ENCODE peak calls at places on chromosomes 11 and 22, in six cellular contexts. One of them, this sample, is unnamed.

GRCh38 chr11:30113326-30113873 is 96.6 kb upstream of the KCNA4 start:
- DNase-seq in GM12891: no peak
- DNase-seq in lower leg skin: no peak
- DNase-seq in uterus: no peak
- DNase-seq in heart left ventricle: no peak
- DNase-seq in A549: no peak
- DNase-seq in this sample: peak; percentile 28

GRCh38 chr11:17277024-17277584 is 565 bp downstream of the NUCB2 start:
- DNase-seq in uterus: no peak
- DNase-seq in GM12891: peak; percentile 22
- DNase-seq in A549: peak; percentile 24
- DNase-seq in heart left ventricle: no peak
- DNase-seq in lower leg skin: no peak
- DNase-seq in this sample: no peak

GRCh38 chr11:23991140-23991539 is 505.7 kb upstream of the LUZP2 start:
- DNase-seq in heart left ventricle: no peak
- DNase-seq in uterus: no peak
- DNase-seq in GM12891: no peak
- DNase-seq in A549: no peak
- DNase-seq in lower leg skin: no peak
- DNase-seq in this sample: no peak

GRCh38 chr11:127804775-127805446 is 782.4 kb downstream of the ETS1 start:
- DNase-seq in GM12891: no peak
- DNase-seq in heart left ventricle: no peak
- DNase-seq in lower leg skin: no peak
- DNase-seq in A549: no peak
- DNase-seq in uterus: no peak
- DNase-seq in this sample: no peak

GRCh38 chr22:50016308-50016987 is 3.9 kb upstream of the IL17REL start:
- DNase-seq in A549: no peak
- DNase-seq in heart left ventricle: peak; percentile 58
- DNase-seq in uterus: no peak
- DNase-seq in lower leg skin: no peak
- DNase-seq in GM12891: no peak
- DNase-seq in this sample: no peak

GRCh38 chr11:57241311-57241972 is 4.4 kb upstream of the APLNR start:
- DNase-seq in GM12891: no peak
- DNase-seq in heart left ventricle: no peak
- DNase-seq in A549: no peak
- DNase-seq in lower leg skin: peak; percentile 68
- DNase-seq in uterus: no peak
- DNase-seq in this sample: no peak

GRCh38 chr11:70200212-70200844 is 2.8 kb upstream of the FADD start:
- DNase-seq in GM12891: no peak
- DNase-seq in uterus: no peak
- DNase-seq in lower leg skin: no peak
- DNase-seq in A549: no peak
- DNase-seq in heart left ventricle: no peak
- DNase-seq in this sample: no peak

GRCh38 chr11:44627911-44628729 is 62.7 kb downstream of the CD82 start:
- DNase-seq in GM12891: no peak
- DNase-seq in heart left ventricle: peak; percentile 85
- DNase-seq in lower leg skin: peak; percentile 91
- DNase-seq in uterus: peak; percentile 77
- DNase-seq in A549: no peak
- DNase-seq in this sample: peak; percentile 79

GRCh38 chr22:34403667-34404066 is 483.4 kb upstream of the LARGE1 start:
- DNase-seq in lower leg skin: no peak
- DNase-seq in heart left ventricle: no peak
- DNase-seq in A549: no peak
- DNase-seq in GM12891: no peak
- DNase-seq in uterus: no peak
- DNase-seq in this sample: no peak

GRCh38 chr11:128939591-128939990 is 3.1 kb downstream of the TP53AIP1 start:
- DNase-seq in A549: no peak
- DNase-seq in lower leg skin: no peak
- DNase-seq in heart left ventricle: no peak
- DNase-seq in uterus: no peak
- DNase-seq in GM12891: no peak
- DNase-seq in this sample: no peak

GRCh38 chr22:23895599-23896144 is 1.5 kb downstream of the MIF start:
- DNase-seq in uterus: no peak
- DNase-seq in A549: no peak
- DNase-seq in lower leg skin: no peak
- DNase-seq in heart left ventricle: no peak
- DNase-seq in GM12891: no peak
- DNase-seq in this sample: no peak

GRCh38 chr22:23896166-23896522 is 2.0 kb downstream of the MIF start:
- DNase-seq in lower leg skin: no peak
- DNase-seq in heart left ventricle: no peak
- DNase-seq in uterus: no peak
- DNase-seq in GM12891: no peak
- DNase-seq in A549: no peak
- DNase-seq in this sample: no peak

GRCh38 chr22:23893446-23893956 is 682 bp upstream of the MIF start:
- DNase-seq in GM12891: no peak
- DNase-seq in uterus: no peak
- DNase-seq in heart left ventricle: no peak
- DNase-seq in lower leg skin: no peak
- DNase-seq in A549: no peak
- DNase-seq in this sample: no peak

GRCh38 chr22:23893957-23894709 is at the start of gene MIF:
- DNase-seq in GM12891: peak; percentile 96
- DNase-seq in A549: peak; percentile 93
- DNase-seq in lower leg skin: peak; percentile 99
- DNase-seq in uterus: peak; percentile 96
- DNase-seq in heart left ventricle: peak; percentile 99
- DNase-seq in this sample: peak; percentile 95

GRCh38 chr22:23894710-23895598 is 771 bp downstream of the MIF start:
- DNase-seq in lower leg skin: peak; percentile 93
- DNase-seq in GM12891: peak; percentile 86
- DNase-seq in uterus: peak; percentile 78
- DNase-seq in A549: peak; percentile 85
- DNase-seq in heart left ventricle: peak; percentile 81
- DNase-seq in this sample: peak; percentile 96
- TF ChIP-seq POLR2A in lower leg skin: no peak
- TF ChIP-seq POLR2A in GM12891: no peak
- TF ChIP-seq POLR2A in uterus: no peak
- TF ChIP-seq POLR2A in A549: peak; percentile 27
- TF ChIP-seq POLR2A in heart left ventricle: no peak
- TF ChIP-seq POLR2A in this sample: no peak

GRCh38 chr11:85653048-85653447 is 5.3 kb downstream of the TMEM126A start:
- DNase-seq in uterus: no peak
- DNase-seq in A549: no peak
- DNase-seq in GM12891: no peak
- DNase-seq in lower leg skin: no peak
- DNase-seq in heart left ventricle: no peak
- DNase-seq in this sample: no peak

GRCh38 chr11:85651118-85651517 is 3.4 kb downstream of the TMEM126A start:
- DNase-seq in heart left ventricle: no peak
- DNase-seq in A549: no peak
- DNase-seq in uterus: no peak
- DNase-seq in GM12891: no peak
- DNase-seq in lower leg skin: no peak
- DNase-seq in this sample: no peak

GRCh38 chr11:85643255-85643654 is 4.5 kb upstream of the TMEM126A start:
- DNase-seq in heart left ventricle: no peak
- DNase-seq in GM12891: no peak
- DNase-seq in A549: no peak
- DNase-seq in uterus: no peak
- DNase-seq in lower leg skin: no peak
- DNase-seq in this sample: no peak

GRCh38 chr11:85647078-85647477 is 689 bp upstream of the TMEM126A start:
- DNase-seq in heart left ventricle: no peak
- DNase-seq in A549: no peak
- DNase-seq in uterus: no peak
- DNase-seq in lower leg skin: no peak
- DNase-seq in GM12891: no peak
- DNase-seq in this sample: no peak

GRCh38 chr11:85647604-85648299 is at the start of gene TMEM126A:
- DNase-seq in A549: peak; percentile 89
- DNase-seq in heart left ventricle: peak; percentile 94
- DNase-seq in lower leg skin: peak; percentile 97
- DNase-seq in GM12891: peak; percentile 60
- DNase-seq in uterus: peak; percentile 86
- DNase-seq in this sample: peak; percentile 89
- TF ChIP-seq POLR2A in A549: peak; percentile 88
- TF ChIP-seq POLR2A in heart left ventricle: peak; percentile 14
- TF ChIP-seq POLR2A in lower leg skin: no peak
- TF ChIP-seq POLR2A in GM12891: peak; percentile 97
- TF ChIP-seq POLR2A in uterus: peak; percentile 62
- TF ChIP-seq POLR2A in this sample: peak; percentile 45

DNA sequence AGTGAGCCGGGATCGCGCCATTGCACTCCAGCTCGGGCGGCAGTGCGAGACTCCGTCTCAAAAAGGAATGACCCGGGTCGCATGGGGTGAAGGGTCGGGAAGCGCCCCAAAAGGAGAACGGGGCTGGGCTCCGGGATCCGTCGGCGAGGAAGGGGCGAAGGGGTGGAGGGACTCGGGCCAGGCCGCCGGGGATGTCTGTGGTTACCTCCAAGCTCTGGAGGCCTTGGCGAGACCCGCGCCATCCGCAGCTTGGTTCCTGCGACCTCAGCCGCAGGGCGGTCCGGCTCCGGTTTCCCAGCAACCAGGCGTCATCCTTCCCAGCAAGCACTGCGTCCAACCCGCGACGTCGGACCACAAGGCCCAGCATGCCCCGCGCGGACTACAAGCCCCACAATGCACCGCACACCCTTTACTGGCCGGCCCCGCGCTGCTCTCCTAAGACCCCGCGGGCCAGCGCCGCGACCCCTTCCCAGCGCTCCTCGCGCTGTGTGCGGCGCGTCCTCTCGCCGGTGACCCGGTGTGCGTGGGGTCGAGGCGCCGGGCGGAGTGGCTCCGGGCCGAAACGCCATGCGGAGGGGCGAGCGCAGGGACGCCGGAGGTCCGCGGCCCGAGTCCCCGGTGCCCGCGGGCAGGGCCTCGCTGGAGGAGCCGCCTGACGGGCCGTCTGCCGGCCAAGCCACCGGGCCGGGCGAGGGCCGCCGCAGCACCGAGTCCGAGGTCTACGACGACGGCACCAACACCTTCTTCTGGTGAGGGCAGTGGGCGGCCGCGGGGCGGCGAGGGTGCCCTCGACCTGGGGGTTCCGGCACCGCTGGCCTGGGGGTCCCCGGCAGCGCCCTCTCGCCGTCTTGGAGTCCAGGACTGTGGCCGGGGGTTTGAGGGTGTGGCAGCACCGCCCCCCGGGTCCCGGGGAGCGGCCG is at the start of gene PTDSS2:
- DNase-seq in uterus: peak; percentile 95
- DNase-seq in GM12891: peak; percentile 95
- DNase-seq in A549: peak; percentile 97
- DNase-seq in heart left ventricle: peak; percentile 97
- DNase-seq in lower leg skin: peak; percentile 99
- DNase-seq in this sample: peak; percentile 97
- TF ChIP-seq POLR2A in uterus: peak; percentile 86
- TF ChIP-seq POLR2A in GM12891: peak; percentile 60
- TF ChIP-seq POLR2A in A549: peak; percentile 80
- TF ChIP-seq POLR2A in heart left ventricle: no peak
- TF ChIP-seq POLR2A in lower leg skin: no peak
- TF ChIP-seq POLR2A in this sample: no peak

GRCh38 chr22:19765477-19766234 is 5.1 kb downstream of the TBX1 start:
- DNase-seq in uterus: no peak
- DNase-seq in GM12891: no peak
- DNase-seq in heart left ventricle: peak; percentile 72
- DNase-seq in lower leg skin: no peak
- DNase-seq in A549: no peak
- DNase-seq in this sample: no peak
- TF ChIP-seq POLR2A in uterus: no peak
- TF ChIP-seq POLR2A in GM12891: no peak
- TF ChIP-seq POLR2A in heart left ventricle: no peak
- TF ChIP-seq POLR2A in lower leg skin: no peak
- TF ChIP-seq POLR2A in A549: no peak
- TF ChIP-seq POLR2A in this sample: no peak

GRCh38 chr11:72812604-72812967 is 1.6 kb upstream of the ATG16L2 start:
- DNase-seq in lower leg skin: peak; percentile 77
- DNase-seq in uterus: no peak
- DNase-seq in heart left ventricle: no peak
- DNase-seq in A549: peak; percentile 75
- DNase-seq in GM12891: no peak
- DNase-seq in this sample: no peak

GRCh38 chr11:72813740-72814138 is 472 bp upstream of the ATG16L2 start:
- DNase-seq in lower leg skin: peak; percentile 95
- DNase-seq in heart left ventricle: peak; percentile 92
- DNase-seq in uterus: no peak
- DNase-seq in A549: peak; percentile 89
- DNase-seq in GM12891: peak; percentile 74
- DNase-seq in this sample: peak; percentile 82

GRCh38 chr11:72812968-72813739 is 1.1 kb upstream of the ATG16L2 start:
- DNase-seq in lower leg skin: peak; percentile 88
- DNase-seq in uterus: no peak
- DNase-seq in heart left ventricle: peak; percentile 70
- DNase-seq in GM12891: no peak
- DNase-seq in A549: peak; percentile 86
- DNase-seq in this sample: peak; percentile 44

GRCh38 chr11:72814831-72815618 is 814 bp downstream of the ATG16L2 start:
- DNase-seq in heart left ventricle: no peak
- DNase-seq in A549: peak; percentile 86
- DNase-seq in lower leg skin: peak; percentile 90
- DNase-seq in GM12891: no peak
- DNase-seq in uterus: no peak
- DNase-seq in this sample: peak; percentile 47

DNA sequence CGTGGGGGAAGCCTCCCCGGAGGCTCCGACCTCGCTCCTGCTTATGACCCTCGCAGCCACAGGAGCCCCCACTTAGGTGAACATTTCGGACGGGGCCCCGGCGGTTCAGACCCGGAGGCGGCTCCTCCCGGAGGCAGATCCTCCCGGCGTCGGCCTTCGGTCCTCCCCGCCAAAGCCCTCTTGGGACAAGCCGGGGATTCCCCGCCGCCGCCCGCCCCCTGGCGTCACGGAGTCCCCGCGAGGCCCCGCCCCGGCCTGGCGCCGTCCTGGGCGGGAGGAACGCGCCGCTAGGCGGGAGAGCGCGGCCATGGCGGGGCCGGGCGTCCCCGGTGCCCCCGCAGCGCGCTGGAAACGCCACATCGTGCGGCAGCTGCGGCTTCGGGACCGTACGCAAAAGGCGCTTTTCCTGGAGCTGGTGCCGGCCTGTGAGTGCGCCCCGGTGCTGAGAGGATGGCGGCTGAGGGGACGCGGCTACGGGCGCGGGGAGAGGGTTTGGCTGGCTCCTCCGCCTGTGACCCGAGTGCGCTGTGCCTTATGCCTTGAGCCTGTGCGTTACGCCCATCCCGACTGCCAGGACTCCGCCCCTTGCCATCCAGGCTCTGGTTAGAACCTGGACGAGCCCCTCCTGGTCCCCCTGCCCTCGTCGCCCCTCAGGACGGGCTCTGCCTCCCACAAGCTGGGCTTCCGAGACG is at the start of gene ATG16L2:
- DNase-seq in heart left ventricle: peak; percentile 93
- DNase-seq in lower leg skin: peak; percentile 97
- DNase-seq in uterus: peak; percentile 88
- DNase-seq in GM12891: peak; percentile 90
- DNase-seq in A549: peak; percentile 90
- DNase-seq in this sample: peak; percentile 84
- TF ChIP-seq POLR2A in heart left ventricle: no peak
- TF ChIP-seq POLR2A in lower leg skin: no peak
- TF ChIP-seq POLR2A in uterus: peak; percentile 77
- TF ChIP-seq POLR2A in GM12891: no peak
- TF ChIP-seq POLR2A in A549: peak; percentile 93
- TF ChIP-seq POLR2A in this sample: peak; percentile 82